ENCODE peak calls at places on chromosome 15, in nine cellular contexts. D is T-helper 9 cell; C is iPS-NIHi11; M is NCI-H2081; P is activated T-cell treated with anti-CD3 and anti-CD28 coated beads for 24 hours; L is activated gamma-delta T cell treated with anti-CD3 and anti-CD28 coated beads, Interleukin-2, amount 50 U/mL, for 16 hours; I is T-helper 2 cell; R is GM20000; V is iris pigment epithelial cell. Z is an unnamed sample.

GRCh38 chr15:52795464-52796227 is 5.5 kb upstream of the ONECUT1 start:
- DNase-seq in D (no peak), C (no peak), M (no peak), P (no peak), L (no peak), I (no peak), R (no peak), V (no peak), Z (no peak)

GRCh38 chr15:69034352-69034751 is 19.9 kb downstream of the NOX5 start:
- DNase-seq in D (no peak), C (no peak), M (no peak), P (no peak), L (no peak), I (no peak), R (no peak), V (peak), Z (no peak)

GRCh38 chr15:71129660-71130059 is 14.4 kb downstream of the THSD4 start:
- DNase-seq in D (no peak), C (no peak), M (no peak), P (no peak), L (no peak), I (no peak), R (no peak), V (no peak), Z (no peak)

GRCh38 chr15:80669599-80670273 is 25.4 kb upstream of the ABHD17C start:
- DNase-seq in D (no peak), C (no peak), M (no peak), P (no peak), L (no peak), I (no peak), R (no peak), V (no peak), Z (no peak)

GRCh38 chr15:96535148-96535547 is 204.6 kb downstream of the NR2F2 start:
- DNase-seq in D (no peak), C (no peak), M (no peak), P (no peak), L (no peak), I (no peak), R (no peak), V (no peak), Z (no peak)

GRCh38 chr15:62103431-62103830 is 36.7 kb downstream of the C2CD4A start:
- DNase-seq in D (no peak), C (no peak), M (no peak), P (no peak), L (no peak), I (no peak), R (no peak), V (no peak), Z (no peak)

GRCh38 chr15:90154861-90155626 is 46.1 kb upstream of the SEMA4B start:
- DNase-seq in D (no peak), C (no peak), M (no peak), P (no peak), L (no peak), I (no peak), R (no peak), V (peak), Z (no peak)

GRCh38 chr15:25659251-25659650 is 203.9 kb downstream of the ATP10A start:
- DNase-seq in D (no peak), C (no peak), M (no peak), P (no peak), L (no peak), I (no peak), R (no peak), V (no peak), Z (no peak)

GRCh38 chr15:32849769-32850668 is 132.2 kb downstream of the GREM1 start:
- DNase-seq in D (no peak), C (no peak), M (no peak), P (no peak), L (no peak), I (no peak), R (no peak), V (peak), Z (no peak)

GRCh38 chr15:64775551-64776401 is at the start of gene RBPMS2:
- DNase-seq in D (no peak), C (peak), M (no peak), P (no peak), L (no peak), I (no peak), R (peak), V (no peak), Z (no peak)

GRCh38 chr15:91548588-91548987 is 304.9 kb upstream of the SLCO3A1 start:
- DNase-seq in D (no peak), C (no peak), M (no peak), P (no peak), L (no peak), I (no peak), R (no peak), V (no peak), Z (no peak)

GRCh38 chr15:51680316-51680715 is 987 bp upstream of the SCG3 start:
- DNase-seq in D (no peak), C (no peak), M (no peak), P (no peak), L (no peak), I (no peak), R (no peak), V (no peak), Z (no peak)

GRCh38 chr15:69974321-69974720 is 123.4 kb downstream of the TLE3 start:
- DNase-seq in D (no peak), C (no peak), M (no peak), P (no peak), L (no peak), I (no peak), R (no peak), V (no peak), Z (no peak)

GRCh38 chr15:100052716-100053475 is 288.9 kb downstream of the ADAMTS17 start:
- DNase-seq in D (no peak), C (no peak), M (no peak), P (no peak), L (no peak), I (no peak), R (no peak), V (no peak), Z (no peak)

GRCh38 chr15:50117628-50118027 is 1.4 kb downstream of the ATP8B4 start:
- DNase-seq in D (no peak), C (no peak), M (no peak), P (no peak), L (no peak), I (no peak), R (no peak), V (no peak), Z (no peak)

GRCh38 chr15:101193063-101193712 is 58.7 kb downstream of the CHSY1 start:
- DNase-seq in D (no peak), C (no peak), M (no peak), P (no peak), L (no peak), I (no peak), R (no peak), V (no peak), Z (no peak)

GRCh38 chr15:101170568-101171350 is 81.1 kb downstream of the CHSY1 start:
- DNase-seq in D (no peak), C (no peak), M (no peak), P (no peak), L (no peak), I (no peak), R (no peak), V (peak), Z (no peak)

GRCh38 chr15:41984622-41985021 is 12.3 kb upstream of the EHD4 start:
- DNase-seq in D (no peak), C (no peak), M (no peak), P (no peak), L (no peak), I (no peak), R (no peak), V (no peak), Z (no peak)

GRCh38 chr15:53472883-53473282 is 286.6 kb downstream of the WDR72 start:
- DNase-seq in D (no peak), C (no peak), M (no peak), P (no peak), L (no peak), I (no peak), R (no peak), V (no peak), Z (no peak)

GRCh38 chr15:61036121-61036520 is 193.0 kb downstream of the RORA start:
- DNase-seq in D (no peak), C (no peak), M (no peak), P (no peak), L (no peak), I (no peak), R (no peak), V (no peak), Z (no peak)

GRCh38 chr15:99452010-99452409 is 113.8 kb upstream of the MEF2A start:
- DNase-seq in D (no peak), C (no peak), M (no peak), P (no peak), L (no peak), I (no peak), R (peak), V (no peak), Z (no peak)

GRCh38 chr15:64842986-64843561 is 1.4 kb downstream of the PLEKHO2 start:
- DNase-seq in D (no peak), C (no peak), M (no peak), P (no peak), L (no peak), I (no peak), R (peak), V (peak), Z (no peak)

GRCh38 chr15:63203451-63204090 is 14.2 kb downstream of the RAB8B start:
- DNase-seq in D (peak), C (no peak), M (no peak), P (no peak), L (peak), I (peak), R (no peak), V (peak), Z (peak)

GRCh38 chr15:26028086-26028740 is 165.1 kb upstream of the ATP10A start:
- DNase-seq in D (no peak), C (no peak), M (no peak), P (no peak), L (no peak), I (no peak), R (no peak), V (no peak), Z (no peak)

GRCh38 chr15:75955720-75956119 is 52.0 kb downstream of the FBXO22 start:
- DNase-seq in D (no peak), C (no peak), M (no peak), P (no peak), L (no peak), I (no peak), R (no peak), V (no peak), Z (no peak)

GRCh38 chr15:35209838-35210237 is 124.7 kb upstream of the NANOGP8 start:
- DNase-seq in D (no peak), C (no peak), M (no peak), P (no peak), L (no peak), I (no peak), R (no peak), V (peak), Z (no peak)

GRCh38 chr15:52481915-52482314 is 46.8 kb downstream of the MYO5A start:
- DNase-seq in D (peak), C (no peak), M (no peak), P (peak), L (peak), I (peak), R (peak), V (peak), Z (peak)

GRCh38 chr15:51939216-51939615 is 32.4 kb downstream of the LEO1 start:
- DNase-seq in D (no peak), C (no peak), M (no peak), P (no peak), L (no peak), I (no peak), R (no peak), V (no peak), Z (no peak)

GRCh38 chr15:65902373-65902772 is 33.1 kb downstream of the RAB11A start:
- DNase-seq in D (no peak), C (peak), M (peak), P (no peak), L (no peak), I (no peak), R (peak), V (peak), Z (no peak)